ENCODE peak calls at places on chromosomes 6 and 20, in eight cellular contexts. P is substantia nigra, O is lower lobe of right lung, I is body of pancreas, V is caudate nucleus, G is ovary, Y is brain microvascular endothelial cell, F is dorsolateral prefrontal cortex. J is an unnamed sample.

GRCh38 chr20:56409521-56409920 is 2.5 kb upstream of the CASS4 start:
- DNase-seq in P (no peak), O (no peak), I (peak), V (no peak), G (no peak), Y (peak), F (no peak), J (no peak)

GRCh38 chr6:35148167-35148741 is 7.1 kb upstream of the TCP11 start:
- DNase-seq in P (no peak), O (no peak), I (no peak), V (no peak), G (no peak), Y (peak), F (no peak), J (no peak)

GRCh38 chr20:2005359-2005758 is 11.5 kb upstream of the PDYN start:
- DNase-seq in P (no peak), O (no peak), I (no peak), V (peak), G (no peak), Y (no peak), F (no peak), J (no peak)

GRCh38 chr6:64252256-64252655 is 616.7 kb downstream of the PHF3 start:
- DNase-seq in P (no peak), O (no peak), I (no peak), V (no peak), G (no peak), Y (no peak), F (no peak), J (no peak)

GRCh38 chr20:36196676-36197075 is 39.6 kb upstream of the AAR2 start:
- DNase-seq in P (no peak), O (no peak), I (no peak), V (no peak), G (no peak), Y (no peak), F (no peak), J (no peak)

GRCh38 chr20:53943522-53944291 is 126.7 kb downstream of the BCAS1 start:
- DNase-seq in P (peak), O (no peak), I (peak), V (no peak), G (no peak), Y (no peak), F (no peak), J (no peak)

GRCh38 chr6:133553652-133554051 is 312.5 kb downstream of the EYA4 start:
- DNase-seq in P (peak), O (no peak), I (peak), V (no peak), G (no peak), Y (peak), F (no peak), J (no peak)

GRCh38 chr20:21090112-21090737 is 15.9 kb downstream of the LINC00237 start:
- DNase-seq in P (no peak), O (no peak), I (no peak), V (no peak), G (no peak), Y (no peak), F (no peak), J (no peak)

GRCh38 chr6:125751334-125751916 is 2.0 kb downstream of the HEY2 start:
- DNase-seq in P (no peak), O (no peak), I (no peak), V (no peak), G (no peak), Y (no peak), F (no peak), J (no peak)
- H3K27ac ChIP-seq in P (no peak), O (no peak), I (no peak), V (peak), G (no peak), Y (no peak), F (peak), J (no peak)

DNA sequence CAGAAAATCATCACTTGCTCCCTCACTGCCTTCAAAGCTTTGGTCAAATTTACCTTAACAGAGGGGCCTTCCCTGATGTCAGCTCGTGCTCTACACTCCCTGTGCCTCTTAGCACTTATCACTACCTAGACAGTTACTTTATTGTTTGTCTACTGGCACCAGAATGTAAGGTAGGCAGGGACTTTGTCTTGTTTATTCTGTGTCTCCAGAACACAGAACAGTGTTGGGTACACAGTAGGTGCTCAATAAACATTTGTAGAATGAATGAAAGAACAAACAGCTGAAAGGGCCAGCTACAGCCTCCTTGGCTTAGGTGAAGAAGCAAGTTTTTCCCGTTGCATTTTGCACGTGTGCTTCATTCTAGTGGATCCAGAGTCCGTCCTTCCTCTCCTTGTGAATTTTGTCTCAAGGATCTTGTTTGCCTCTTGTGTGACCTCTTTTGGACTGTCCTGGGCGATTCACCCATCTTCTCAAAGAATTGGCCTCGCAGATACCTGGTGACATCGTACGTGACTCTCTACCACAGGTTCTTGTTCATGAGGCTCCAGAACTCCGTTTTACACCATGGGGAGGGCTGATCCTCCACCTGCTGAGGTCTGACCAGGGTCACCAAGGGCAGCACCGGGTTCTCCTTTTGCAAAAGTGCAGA is 84.2 kb upstream of the ARMC2 start:
- DNase-seq in P (no peak), O (no peak), I (no peak), V (no peak), G (no peak), Y (no peak), F (no peak), J (no peak)
- H3K27ac ChIP-seq in P (no peak), O (no peak), I (peak), V (no peak), G (no peak), Y (no peak), F (no peak), J (no peak)

DNA sequence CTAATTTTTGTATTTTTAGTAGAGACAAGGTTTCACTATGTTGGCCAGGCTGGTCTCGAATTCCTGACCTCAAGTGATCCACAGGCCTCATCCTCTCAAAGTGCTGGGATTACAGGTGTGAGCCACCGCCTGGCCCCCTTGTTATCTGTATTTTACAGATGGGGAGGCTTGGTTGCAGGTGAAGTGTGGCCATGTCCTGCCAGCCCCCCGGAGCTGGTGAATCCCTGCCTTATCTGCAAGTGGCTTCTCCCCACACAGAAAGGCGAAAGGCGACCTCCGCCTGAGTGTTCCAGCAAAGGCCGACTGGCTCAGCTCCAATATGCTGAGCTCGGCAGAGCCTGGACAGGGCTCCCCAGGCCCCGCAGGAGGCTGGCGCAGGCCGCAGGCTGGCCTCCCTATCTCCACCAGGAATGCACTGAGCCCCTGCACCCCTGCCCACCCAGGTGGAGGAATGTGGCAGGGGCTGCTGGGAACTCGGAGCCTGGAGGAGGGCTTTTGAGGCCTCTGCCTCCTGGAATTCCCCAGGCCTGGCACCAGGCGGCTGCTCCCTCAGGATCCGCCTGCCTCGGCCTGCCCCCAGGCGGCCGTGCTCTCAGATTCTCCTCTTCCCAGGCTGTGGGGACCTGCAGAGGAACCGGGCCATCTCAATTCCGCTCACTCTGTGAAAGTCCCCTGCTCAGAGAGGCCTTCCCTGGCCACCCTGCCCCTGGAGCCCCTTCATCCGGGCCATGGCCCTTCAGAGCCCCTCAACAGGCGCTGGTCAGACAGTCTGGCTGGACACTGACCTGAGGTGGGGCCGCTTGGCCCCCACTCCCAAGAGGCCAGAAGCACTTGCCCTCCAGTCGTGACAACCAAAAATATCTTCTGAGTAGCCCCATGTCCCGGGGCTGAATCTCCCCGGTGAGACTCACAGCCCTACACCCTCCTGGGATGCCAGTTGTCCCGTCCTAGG is 9.3 kb upstream of the LAMA5 start:
- DNase-seq in P (peak), O (no peak), I (peak), V (no peak), G (peak), Y (no peak), F (no peak), J (no peak)
- H3K27ac ChIP-seq in P (no peak), O (peak), I (peak), V (no peak), G (no peak), Y (no peak), F (peak), J (peak)

DNA sequence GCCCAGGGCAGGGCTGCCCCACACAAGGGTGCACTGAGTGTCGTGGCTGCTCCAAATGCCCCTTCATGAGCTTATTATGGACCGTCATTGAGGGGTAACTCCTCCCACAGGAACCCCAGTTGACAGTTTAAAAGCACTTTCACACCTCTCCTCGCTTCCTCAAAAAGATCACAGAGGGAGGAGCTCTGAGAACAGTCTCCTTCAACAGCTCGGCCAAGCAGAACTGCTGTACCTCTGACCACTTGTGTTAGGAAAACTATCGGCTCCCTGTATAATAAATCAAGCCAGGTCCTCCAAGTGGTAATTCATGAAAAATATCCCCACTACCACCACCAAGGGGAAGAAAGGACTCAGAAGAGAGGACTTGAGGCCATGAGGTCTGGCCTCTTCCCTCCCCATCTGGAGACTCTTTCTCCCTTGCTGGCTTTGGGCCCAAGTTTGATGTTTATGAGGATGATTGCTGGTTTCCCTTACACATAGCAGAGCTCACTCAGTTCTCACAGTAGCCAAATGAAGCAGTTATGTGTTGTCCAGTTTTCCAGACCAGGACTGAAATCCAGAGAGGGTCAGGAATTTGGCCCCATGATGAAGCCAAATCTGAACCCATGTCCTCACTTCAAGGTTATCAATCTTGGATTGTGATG is 8.7 kb downstream of the SNX21 start:
- DNase-seq in P (no peak), O (no peak), I (peak), V (no peak), G (no peak), Y (no peak), F (no peak), J (no peak)
- H3K27ac ChIP-seq in P (no peak), O (no peak), I (no peak), V (no peak), G (no peak), Y (no peak), F (no peak), J (no peak)